ENCODE peak calls at places on chromosomes 4 and X, in four cellular contexts. C is GM12878, V is H1, D is neural progenitor cell. L is an unnamed sample.

GRCh38 chr4:138055890-138056289 is 186.3 kb downstream of the SLC7A11 start:
- DNase-seq in C (no peak), V (no peak), D (no peak), L (no peak)

GRCh38 chrX:102129473-102129872 is 4.0 kb downstream of the TCEAL2 start:
- DNase-seq in D (no peak), C (no peak), V (no peak), L (no peak)

GRCh38 chrX:48956728-48957414 is 536 bp downstream of the OTUD5 start:
- DNase-seq in V (no peak), D (peak; percentile 33), C (no peak), L (peak; percentile 25)

GRCh38 chrX:125006704-125007103 is 313.0 kb upstream of the TEX13C start:
- DNase-seq in V (no peak), C (no peak), D (no peak), L (no peak)

GRCh38 chrX:7077910-7078245 is 69.6 kb upstream of the STS start:
- DNase-seq in V (no peak), D (peak; percentile 19), C (no peak), L (peak; percentile 60)

GRCh38 chr4:111985386-111985890 is 159.8 kb upstream of the FAM241A start:
- DNase-seq in V (no peak), C (no peak), D (no peak), L (no peak)

GRCh38 chr4:137531951-137532868 is at the start of gene PCDH18:
- DNase-seq in C (peak; percentile 15), V (peak; percentile 54), D (peak; percentile 95), L (no peak)

GRCh38 chr4:74933562-74934015 is 673 bp downstream of the PARM1 start:
- DNase-seq in D (peak; percentile 27), C (no peak), V (no peak), L (no peak)

GRCh38 chr4:125283702-125284279 is 31.0 kb upstream of the FAT4 start:
- DNase-seq in D (peak; percentile 18), C (no peak), V (no peak), L (no peak)

GRCh38 chrX:129593137-129593536 is 53.1 kb downstream of the OCRL start:
- DNase-seq in C (no peak), V (no peak), D (no peak), L (no peak)

GRCh38 chrX:54397113-54397512 is 39.3 kb upstream of the WNK3 start:
- DNase-seq in C (no peak), D (no peak), V (no peak), L (no peak)

GRCh38 chrX:100995469-100995868 is 26.0 kb downstream of the ARL13A start:
- DNase-seq in D (no peak), C (no peak), V (no peak), L (no peak)

GRCh38 chr4:96691496-96691895 is 851.6 kb downstream of the PDHA2 start:
- DNase-seq in D (no peak), C (no peak), V (no peak), L (no peak)

GRCh38 chr4:183099537-183100297 is 660 bp downstream of the WWC2 start:
- DNase-seq in V (no peak), C (no peak), D (peak; percentile 83), L (no peak)

GRCh38 chr4:105963461-105964400 is 68.5 kb downstream of the NPNT start:
- DNase-seq in V (no peak), C (no peak), D (no peak), L (no peak)

GRCh38 chr4:74716436-74716765 is 77.9 kb downstream of the BTC start:
- DNase-seq in C (no peak), D (no peak), V (no peak), L (no peak)

GRCh38 chr4:153152453-153153338 is 51.5 kb upstream of the TRIM2 start:
- DNase-seq in V (no peak), D (peak; percentile 40), C (no peak), L (peak; percentile 92)

GRCh38 chr4:98394134-98394533 is 132.9 kb downstream of the RAP1GDS1 start:
- DNase-seq in C (no peak), V (no peak), D (no peak), L (no peak)

GRCh38 chrX:15434205-15434604 is 50.0 kb upstream of the VEGFD start:
- DNase-seq in D (no peak), V (no peak), C (no peak), L (no peak)

GRCh38 chrX:38175140-38175539 is 45.5 kb downstream of the SRPX start:
- DNase-seq in C (peak; percentile 3), V (peak; percentile 7), D (peak; percentile 69), L (peak; percentile 4)

GRCh38 chr4:23097251-23097650 is 404.5 kb downstream of the GBA3 start:
- DNase-seq in D (no peak), V (no peak), C (no peak), L (no peak)
- TF ChIP-seq EZH2 in D (no peak), V (no peak), C (no peak), L (no peak)

GRCh38 chrX:154376768-154377167 is 2.3 kb upstream of the EMD start:
- DNase-seq in C (no peak), D (no peak), V (no peak), L (no peak)

GRCh38 chrX:154373340-154374306 is 811 bp downstream of the FLNA start:
- DNase-seq in C (peak; percentile 5), V (peak; percentile 73), D (peak; percentile 65), L (peak; percentile 40)

GRCh38 chrX:154375156-154375504 is 696 bp upstream of the FLNA start:
- DNase-seq in C (no peak), D (no peak), V (no peak), L (no peak)

GRCh38 chrX:154372612-154373022 is 1.8 kb downstream of the FLNA start:
- DNase-seq in V (no peak), C (peak; percentile 31), D (no peak), L (no peak)

GRCh38 chrX:154374361-154375155 is at the start of gene FLNA:
- DNase-seq in C (no peak), D (peak; percentile 73), V (no peak), L (no peak)
- H3K9me3 ChIP-seq in C (no peaks in the 10 kb centered on the region), D (no peaks in the 10 kb centered on the region), V (no peaks in the 10 kb centered on the region), L (no peaks in the 10 kb centered on the region)

DNA sequence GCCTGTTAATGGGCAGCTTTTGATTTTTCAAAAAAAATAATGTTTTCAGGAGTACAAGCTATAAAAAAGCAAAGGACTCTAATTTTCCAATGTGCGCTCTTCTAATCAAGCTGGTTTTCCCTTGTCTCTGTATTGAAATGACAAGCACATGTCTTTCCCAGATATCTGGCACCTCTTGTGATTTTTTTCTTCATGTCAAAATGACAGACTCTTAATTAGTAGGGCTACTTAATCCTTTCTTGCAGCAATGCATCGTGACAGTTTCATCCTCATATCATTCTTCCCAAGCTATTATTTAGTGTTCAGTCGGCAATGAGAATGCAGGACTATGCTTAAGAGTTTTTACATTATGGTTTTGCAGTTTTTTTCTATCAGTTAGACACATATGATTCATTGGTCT is 139.5 kb downstream of the MAGEC1 start:
- DNase-seq in C (no peak), D (no peak), V (no peak), L (no peak)
- TF ChIP-seq EZH2 in C (no peak), D (no peak), V (no peak), L (no peak)

GRCh38 chrX:1224954-1225353 is 12.5 kb upstream of the CRLF2 start:
- DNase-seq in V (no peak), D (peak; percentile 68), C (no peak), L (no peak)
- H3K9me3 ChIP-seq in V (peaks cover 13% of the 10 kb centered on the region), D (no peaks in the 10 kb centered on the region), C (peaks cover 5% of the 10 kb centered on the region), L (no peaks in the 10 kb centered on the region)

DNA sequence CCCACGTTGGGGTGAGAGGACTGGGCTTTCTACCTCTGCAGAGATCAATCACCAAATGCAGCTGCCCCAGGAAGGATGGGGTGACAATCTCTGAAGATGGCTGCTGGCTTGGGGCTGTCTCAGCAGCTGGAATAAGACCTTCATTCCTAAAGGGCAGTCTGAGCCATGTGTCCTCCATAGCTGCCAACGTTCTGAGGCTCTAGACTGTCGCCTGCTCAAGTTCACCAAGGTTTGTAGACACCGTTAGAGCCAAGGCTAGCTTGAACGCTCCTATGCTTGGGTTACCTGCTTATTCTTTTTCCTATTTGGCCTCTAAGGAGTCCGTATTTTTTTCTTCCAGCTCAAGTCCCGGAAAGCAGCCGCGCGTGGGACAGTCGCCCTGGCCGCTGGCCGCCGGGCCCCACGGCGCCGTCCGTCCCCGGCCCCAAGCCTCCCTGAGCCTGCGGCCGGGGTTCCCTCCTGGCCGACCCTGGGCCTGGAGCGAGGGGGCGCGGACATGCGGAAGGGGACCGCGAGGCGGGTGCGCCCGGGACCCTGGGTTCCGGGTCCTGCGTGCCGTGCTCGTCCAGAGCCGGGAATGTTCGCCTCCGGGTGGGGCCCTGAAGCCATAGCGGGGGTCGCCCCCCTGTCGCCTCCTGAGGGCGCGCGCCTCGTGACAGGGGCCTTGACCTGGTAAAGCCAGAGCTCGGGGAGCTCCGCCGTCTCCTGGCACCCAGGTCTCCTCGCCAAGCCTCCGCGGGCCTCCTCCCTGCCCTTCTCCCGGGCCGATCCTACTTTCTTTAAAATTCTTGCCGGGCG is 23.3 kb downstream of the MRFAP1 start:
- DNase-seq in V (no peak), D (no peak), C (no peak), L (no peak)
- TF ChIP-seq EZH2 in V (no peak), D (no peak), C (no peak), L (no peak)

DNA sequence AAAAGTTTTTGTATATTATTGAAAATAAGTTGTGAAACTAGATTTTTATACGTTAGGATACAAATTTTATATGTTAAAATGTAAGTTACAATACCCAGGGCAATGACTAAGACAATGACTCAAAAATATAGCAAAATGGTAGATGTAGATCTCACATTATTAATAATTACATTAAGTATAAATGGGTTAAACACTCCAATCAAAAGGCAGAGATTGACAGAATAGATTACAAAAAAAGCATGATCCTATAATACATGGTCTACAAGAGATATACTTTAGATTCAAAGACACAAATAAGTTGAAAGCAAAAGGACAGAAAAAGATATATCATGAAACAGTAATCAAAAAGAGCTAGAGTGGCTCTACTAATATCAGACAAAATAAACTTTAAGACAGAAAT is 210.9 kb upstream of the NHS start:
- DNase-seq in C (no peak), V (no peak), D (no peak), L (no peak)
- H3K9me3 ChIP-seq in C (peaks cover 1% of the 10 kb centered on the region), V (peaks cover 11% of the 10 kb centered on the region), D (peaks cover 27% of the 10 kb centered on the region), L (no peaks in the 10 kb centered on the region)

GRCh38 chrX:2185341-2186082 is 315.3 kb downstream of the DHRSX start:
- DNase-seq in V (no peak), D (no peak), C (no peak), L (no peak)
- TF ChIP-seq EZH2 in V (no peak), D (no peak), C (no peak), L (no peak)

GRCh38 chr4:6059375-6059805 is 41.2 kb upstream of the C4orf50 start:
- DNase-seq in D (no peak), V (no peak), C (no peak), L (no peak)
- H3K9me3 ChIP-seq in D (no peaks in the 10 kb centered on the region), V (no peaks in the 10 kb centered on the region), C (peaks cover 18% of the 10 kb centered on the region), L (peaks cover 45% of the 10 kb centered on the region)

DNA sequence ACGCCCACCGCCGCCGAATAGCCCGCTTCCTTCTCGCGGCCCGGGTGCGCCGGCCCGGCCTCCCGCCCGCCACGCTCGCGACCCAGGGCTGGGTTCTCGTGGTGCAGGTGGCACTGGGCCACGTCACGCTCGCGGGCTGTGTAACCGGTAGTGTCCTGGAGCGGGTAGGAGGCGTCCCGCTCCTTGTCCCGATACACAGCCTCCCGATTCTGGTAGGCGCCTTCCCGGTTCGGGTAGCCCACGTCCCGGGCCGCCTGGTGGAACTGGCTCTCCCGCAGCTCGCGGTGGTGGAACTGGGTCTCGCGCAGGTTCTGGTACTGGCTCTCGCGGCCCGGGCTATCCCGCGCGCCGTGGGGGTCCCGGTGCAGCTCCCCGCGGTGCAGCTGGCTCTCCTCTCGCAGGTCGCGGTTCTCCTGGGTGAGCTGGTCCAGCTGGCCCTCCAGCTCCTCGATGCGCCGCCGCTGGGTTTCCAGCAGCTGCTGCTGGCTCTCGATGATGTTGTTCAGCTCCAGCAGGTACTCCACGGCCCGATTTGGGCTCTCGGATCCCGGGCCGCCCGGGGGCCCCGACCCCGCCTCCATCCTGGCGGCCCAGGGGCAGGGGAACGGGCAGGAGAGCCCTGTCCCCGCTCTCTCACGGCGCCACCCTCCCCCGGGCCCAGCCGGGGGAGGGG is 39.3 kb upstream of the IQSEC2 start:
- DNase-seq in C (no peak), V (no peak), D (peak; percentile 17), L (no peak)
- TF ChIP-seq EZH2 in C (no peak), V (peak; percentile 73), D (peak; percentile 56), L (no peak)